ENCODE peak calls at places on chromosomes 6 and 20, in six cellular contexts. O is IMR-90, U is left ventricle myocardium inferior, R is psoas muscle, T is PC-9, D is BJ. X is an unnamed sample.

GRCh38 chr6:70396796-70397729 is 16.2 kb upstream of the FAM135A start:
- DNase-seq in O (no peak), U (no peak), R (no peak), T (no peak), D (no peak), X (no peak)

GRCh38 chr6:4460595-4461475 is 315.4 kb upstream of the CDYL start:
- DNase-seq in O (peak), U (peak), R (peak), T (no peak), D (no peak), X (peak)

GRCh38 chr20:45840700-45841198 is 7.2 kb downstream of the SNX21 start:
- DNase-seq in O (no peak), U (no peak), R (no peak), T (no peak), D (no peak), X (no peak)

GRCh38 chr20:52829111-52829510 is 143.0 kb upstream of the TSHZ2 start:
- DNase-seq in O (no peak), U (no peak), R (no peak), T (no peak), D (no peak), X (no peak)

GRCh38 chr20:48823960-48824497 is 3.8 kb downstream of the PREX1 start:
- DNase-seq in O (peak), U (no peak), R (no peak), T (no peak), D (peak), X (no peak)

GRCh38 chr20:5067877-5068276 is 51.9 kb downstream of the PCNA start:
- DNase-seq in O (no peak), U (no peak), R (no peak), T (no peak), D (no peak), X (no peak)

GRCh38 chr6:28137458-28138020 is 4.1 kb upstream of the ZKSCAN8 start:
- DNase-seq in O (peak), U (no peak), R (no peak), T (no peak), D (no peak), X (no peak)

GRCh38 chr6:4316867-4317400 is 181.6 kb upstream of the ECI2 start:
- DNase-seq in O (peak), U (peak), R (peak), T (peak), D (peak), X (no peak)

GRCh38 chr20:42112161-42112560 is 494.0 kb upstream of the CHD6 start:
- DNase-seq in O (no peak), U (no peak), R (no peak), T (no peak), D (no peak), X (no peak)

GRCh38 chr6:22631101-22631500 is 61.7 kb downstream of the HDGFL1 start:
- DNase-seq in O (peak), U (peak), R (no peak), T (no peak), D (no peak), X (no peak)

GRCh38 chr6:57177545-57178225 is 5.6 kb downstream of the BAG2 start:
- DNase-seq in O (peak), U (peak), R (peak), T (no peak), D (no peak), X (no peak)

GRCh38 chr6:85676086-85676729 is 33.5 kb upstream of the SYNCRIP start:
- DNase-seq in O (no peak), U (no peak), R (no peak), T (no peak), D (no peak), X (no peak)

GRCh38 chr6:41568585-41569384 is 22.6 kb downstream of the FOXP4 start:
- DNase-seq in O (peak), U (peak), R (no peak), T (no peak), D (no peak), X (no peak)

GRCh38 chr6:110534731-110535164 is 58.3 kb upstream of the SLC22A16 start:
- DNase-seq in O (peak), U (no peak), R (no peak), T (no peak), D (no peak), X (no peak)

GRCh38 chr6:109979033-109979921 is 1.2 kb downstream of the GPR6 start:
- DNase-seq in O (no peak), U (no peak), R (no peak), T (no peak), D (no peak), X (peak)

GRCh38 chr20:58025233-58025632 is 203.2 kb downstream of the ANKRD60 start:
- DNase-seq in O (no peak), U (peak), R (no peak), T (no peak), D (no peak), X (no peak)

GRCh38 chr6:148998704-148999103 is 251.9 kb downstream of the UST start:
- DNase-seq in O (no peak), U (no peak), R (no peak), T (no peak), D (no peak), X (no peak)

GRCh38 chr20:52529856-52530255 is 338.3 kb upstream of the ZFP64 start:
- DNase-seq in O (peak), U (no peak), R (no peak), T (no peak), D (no peak), X (no peak)

GRCh38 chr20:45181639-45182038 is 6.9 kb downstream of the PI3 start:
- DNase-seq in O (no peak), U (no peak), R (no peak), T (no peak), D (no peak), X (no peak)

GRCh38 chr6:29995346-29995777 is 53.0 kb downstream of the HLA-A start:
- DNase-seq in O (peak), U (no peak), R (no peak), T (no peak), D (no peak), X (no peak)

GRCh38 chr6:71082033-71082620 is 125.3 kb upstream of the B3GAT2 start:
- DNase-seq in O (peak), U (no peak), R (no peak), T (no peak), D (peak), X (no peak)

GRCh38 chr6:81003156-81003555 is 749.3 kb downstream of the TENT5A start:
- DNase-seq in O (no peak), U (no peak), R (no peak), T (no peak), D (peak), X (no peak)

GRCh38 chr20:48709292-48709691 is 118.5 kb downstream of the PREX1 start:
- DNase-seq in O (no peak), U (no peak), R (no peak), T (no peak), D (no peak), X (no peak)

GRCh38 chr6:105097288-105097687 is 82.5 kb downstream of the POPDC3 start:
- DNase-seq in O (no peak), U (no peak), R (no peak), T (peak), D (no peak), X (no peak)

GRCh38 chr6:35544748-35545361 is 32.2 kb upstream of the TULP1 start:
- DNase-seq in O (no peak), U (no peak), R (no peak), T (peak), D (no peak), X (no peak)

GRCh38 chr20:44911264-44911921 is 1.5 kb downstream of the PABPC1L start:
- DNase-seq in O (peak), U (no peak), R (no peak), T (peak), D (no peak), X (peak)

GRCh38 chr6:92495246-92495645 is 924.1 kb downstream of the EPHA7 start:
- DNase-seq in O (no peak), U (no peak), R (no peak), T (no peak), D (no peak), X (no peak)

GRCh38 chr6:42777126-42777822 is 4.6 kb upstream of the BICRAL start:
- DNase-seq in O (peak), U (no peak), R (no peak), T (no peak), D (no peak), X (no peak)

GRCh38 chr6:73388800-73389512 is 5.7 kb upstream of the DDX43 start:
- DNase-seq in O (peak), U (peak), R (peak), T (peak), D (peak), X (peak)

GRCh38 chr6:167759912-167760311 is 66.8 kb upstream of the AFDN start:
- DNase-seq in O (no peak), U (no peak), R (no peak), T (no peak), D (no peak), X (no peak)

GRCh38 chr6:165920896-165921671 is 246.6 kb downstream of the TBXT start:
- DNase-seq in O (peak), U (no peak), R (no peak), T (no peak), D (no peak), X (no peak)

GRCh38 chr6:120804612-120805011 is 529.7 kb downstream of the TBC1D32 start:
- DNase-seq in O (no peak), U (no peak), R (no peak), T (no peak), D (no peak), X (no peak)

GRCh38 chr6:170080828-170081368 is 210.0 kb downstream of the DLL1 start:
- DNase-seq in O (no peak), U (peak), R (no peak), T (no peak), D (no peak), X (peak)

GRCh38 chr6:109055771-109056235 is 38.8 kb downstream of the SESN1 start:
- DNase-seq in O (peak), U (no peak), R (no peak), T (no peak), D (no peak), X (no peak)

GRCh38 chr6:160431231-160431630 is 83.1 kb downstream of the SLC22A3 start:
- DNase-seq in O (peak), U (peak), R (peak), T (no peak), D (peak), X (no peak)

GRCh38 chr6:147970970-147971369 is 371.7 kb upstream of the SASH1 start:
- DNase-seq in O (peak), U (no peak), R (no peak), T (no peak), D (no peak), X (no peak)
- TF ChIP-seq CTCF in O (peak), U (no peak), R (no peak), T (no peak), D (peak), X (no peak)

DNA sequence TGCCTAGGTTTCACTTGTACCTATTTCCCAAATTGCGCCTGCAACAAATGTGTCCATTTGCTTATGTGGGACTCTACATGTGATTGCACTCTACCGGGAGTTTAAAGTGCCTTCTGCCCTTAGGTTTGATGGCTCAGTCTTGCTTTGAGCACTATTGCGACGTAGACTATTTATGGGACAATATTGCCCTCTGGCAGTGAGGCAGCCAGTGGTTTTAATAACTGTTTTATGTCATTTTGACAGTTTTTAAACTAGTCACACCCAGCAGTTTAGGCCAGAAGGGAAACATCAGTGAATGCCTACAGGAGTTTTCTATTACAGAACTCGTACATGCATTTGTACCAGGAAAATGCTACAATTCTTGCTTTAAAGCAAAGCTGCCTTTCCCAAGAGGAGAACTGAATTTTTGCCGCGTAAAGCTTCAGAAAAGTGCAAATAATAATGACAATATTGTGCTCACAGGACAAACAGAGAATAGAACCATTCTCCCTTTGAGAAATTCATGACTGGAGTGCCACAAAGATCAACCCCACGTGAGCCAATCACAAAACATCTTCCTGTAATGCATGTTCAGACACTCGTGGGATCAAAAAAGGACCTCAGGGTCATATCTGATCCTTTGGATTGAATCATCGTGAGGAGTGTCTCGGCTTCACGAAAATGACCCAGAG is 813.6 kb downstream of the KIF16B start:
- DNase-seq in O (no peak), U (no peak), R (no peak), T (no peak), D (peak), X (no peak)
- TF ChIP-seq CTCF in O (peak), U (no peak), R (no peak), T (no peak), D (peak), X (no peak)

GRCh38 chr20:1309439-1309847 is 19.5 kb downstream of the SDCBP2 start:
- DNase-seq in O (no peak), U (no peak), R (no peak), T (no peak), D (no peak), X (no peak)
- TF ChIP-seq CTCF in O (no peak), U (no peak), R (no peak), T (no peak), D (no peak), X (no peak)

DNA sequence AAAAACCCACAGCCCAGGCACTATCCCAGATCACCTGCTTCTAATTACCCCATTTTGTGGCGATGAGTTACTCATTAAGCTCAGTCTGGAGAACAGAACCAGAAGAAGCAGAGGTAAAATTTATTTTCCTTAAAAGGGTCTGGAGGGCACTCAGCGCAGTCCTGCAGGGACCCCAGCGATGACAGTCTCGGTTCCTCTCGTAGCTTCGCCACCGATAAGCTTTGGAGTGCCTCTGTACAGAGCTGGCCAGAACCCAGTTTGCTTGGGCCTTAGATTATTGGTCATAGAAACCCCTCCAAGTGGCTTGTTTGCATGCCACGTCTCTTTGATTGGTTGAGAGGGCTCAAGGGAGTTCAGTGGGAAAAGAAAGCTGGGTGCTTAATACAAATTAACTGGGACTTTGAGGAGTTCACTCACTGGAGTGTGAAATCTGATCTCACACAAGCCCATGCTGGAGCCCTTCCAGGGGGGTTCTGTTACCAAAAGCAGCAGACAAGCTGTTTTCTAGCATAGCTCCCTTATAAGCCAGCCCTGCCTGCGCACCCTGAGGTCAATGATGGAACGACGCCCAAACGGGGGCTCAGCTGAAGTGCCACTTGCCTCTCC is 158.5 kb upstream of the ARID1B start:
- DNase-seq in O (no peak), U (no peak), R (no peak), T (no peak), D (no peak), X (peak)
- TF ChIP-seq CTCF in O (peak), U (no peak), R (no peak), T (no peak), D (no peak), X (no peak)

GRCh38 chr6:14464049-14464448 is 346.5 kb downstream of the CD83 start:
- DNase-seq in O (no peak), U (no peak), R (no peak), T (no peak), D (no peak), X (no peak)
- TF ChIP-seq CTCF in O (no peak), U (no peak), R (no peak), T (no peak), D (no peak), X (no peak)

GRCh38 chr6:145660676-145661075 is 74.6 kb downstream of the EPM2A start:
- DNase-seq in O (no peak), U (no peak), R (no peak), T (no peak), D (no peak), X (no peak)

GRCh38 chr6:145652572-145652971 is 82.7 kb downstream of the EPM2A start:
- DNase-seq in O (no peak), U (no peak), R (no peak), T (no peak), D (no peak), X (no peak)

GRCh38 chr6:145651988-145652387 is 83.3 kb downstream of the EPM2A start:
- DNase-seq in O (no peak), U (no peak), R (no peak), T (no peak), D (no peak), X (no peak)

GRCh38 chr6:145656128-145656527 is 79.2 kb downstream of the EPM2A start:
- DNase-seq in O (no peak), U (no peak), R (no peak), T (no peak), D (no peak), X (no peak)
- TF ChIP-seq CTCF in O (no peak), U (no peak), R (no peak), T (no peak), D (no peak), X (no peak)